ENCODE peak calls at places on chromosomes 5 and 9, in eight cellular contexts. One of them, this sample, is unnamed.

GRCh38 chr9:34869390-34869789 is 88.7 kb upstream of the PHF24 start:
- DNase-seq in PC-3: peak; percentile 34
- DNase-seq in psoas muscle: no peak
- DNase-seq in lower lobe of right lung: no peak
- DNase-seq in H9: no peak
- DNase-seq in breast epithelium: no peak
- DNase-seq in stomach: no peak
- DNase-seq in AG04450: no peak
- DNase-seq in this sample: no peak

GRCh38 chr9:91824591-91825339 is 125.3 kb downstream of the ROR2 start:
- DNase-seq in stomach: no peak
- DNase-seq in psoas muscle: no peak
- DNase-seq in breast epithelium: no peak
- DNase-seq in lower lobe of right lung: no peak
- DNase-seq in AG04450: no peak
- DNase-seq in H9: no peak
- DNase-seq in PC-3: peak; percentile 4
- DNase-seq in this sample: peak; percentile 92

GRCh38 chr5:151660616-151661015 is 26.1 kb downstream of the SPARC start:
- DNase-seq in H9: no peak
- DNase-seq in psoas muscle: no peak
- DNase-seq in breast epithelium: no peak
- DNase-seq in stomach: no peak
- DNase-seq in lower lobe of right lung: no peak
- DNase-seq in PC-3: no peak
- DNase-seq in AG04450: no peak
- DNase-seq in this sample: no peak

GRCh38 chr5:989961-990530 is 18.6 kb upstream of the NKD2 start:
- DNase-seq in PC-3: peak; percentile 15
- DNase-seq in H9: peak; percentile 70
- DNase-seq in stomach: peak; percentile 36
- DNase-seq in breast epithelium: no peak
- DNase-seq in AG04450: no peak
- DNase-seq in lower lobe of right lung: peak; percentile 68
- DNase-seq in psoas muscle: peak; percentile 85
- DNase-seq in this sample: peak; percentile 70

GRCh38 chr5:112419050-112419595 is at the start of gene EPB41L4A:
- DNase-seq in PC-3: no peak
- DNase-seq in breast epithelium: peak; percentile 51
- DNase-seq in psoas muscle: no peak
- DNase-seq in H9: no peak
- DNase-seq in stomach: peak; percentile 29
- DNase-seq in AG04450: no peak
- DNase-seq in lower lobe of right lung: peak; percentile 43
- DNase-seq in this sample: peak; percentile 85

GRCh38 chr9:95465115-95465514 is 51.7 kb downstream of the PTCH1 start:
- DNase-seq in AG04450: no peak
- DNase-seq in psoas muscle: no peak
- DNase-seq in breast epithelium: no peak
- DNase-seq in PC-3: no peak
- DNase-seq in lower lobe of right lung: no peak
- DNase-seq in H9: no peak
- DNase-seq in stomach: no peak
- DNase-seq in this sample: no peak

GRCh38 chr5:84085387-84086041 is 299.2 kb downstream of the EDIL3 start:
- DNase-seq in psoas muscle: no peak
- DNase-seq in lower lobe of right lung: no peak
- DNase-seq in PC-3: no peak
- DNase-seq in breast epithelium: no peak
- DNase-seq in H9: no peak
- DNase-seq in AG04450: no peak
- DNase-seq in stomach: no peak
- DNase-seq in this sample: no peak

GRCh38 chr9:92561374-92562329 is 25.9 kb upstream of the ECM2 start:
- DNase-seq in psoas muscle: no peak
- DNase-seq in PC-3: peak; percentile 69
- DNase-seq in breast epithelium: no peak
- DNase-seq in AG04450: peak; percentile 32
- DNase-seq in lower lobe of right lung: no peak
- DNase-seq in stomach: no peak
- DNase-seq in H9: no peak
- DNase-seq in this sample: no peak

GRCh38 chr9:570187-570586 is 271.3 kb upstream of the DMRT1 start:
- DNase-seq in PC-3: no peak
- DNase-seq in AG04450: no peak
- DNase-seq in psoas muscle: no peak
- DNase-seq in H9: no peak
- DNase-seq in stomach: no peak
- DNase-seq in lower lobe of right lung: no peak
- DNase-seq in breast epithelium: no peak
- DNase-seq in this sample: no peak

GRCh38 chr9:87340391-87340790 is 157.3 kb upstream of the DAPK1 start:
- DNase-seq in AG04450: no peak
- DNase-seq in stomach: no peak
- DNase-seq in breast epithelium: no peak
- DNase-seq in psoas muscle: no peak
- DNase-seq in H9: no peak
- DNase-seq in lower lobe of right lung: no peak
- DNase-seq in PC-3: no peak
- DNase-seq in this sample: no peak

GRCh38 chr5:77319140-77319539 is 108.7 kb downstream of the PDE8B start:
- DNase-seq in AG04450: no peak
- DNase-seq in lower lobe of right lung: no peak
- DNase-seq in PC-3: no peak
- DNase-seq in breast epithelium: no peak
- DNase-seq in H9: no peak
- DNase-seq in psoas muscle: no peak
- DNase-seq in stomach: no peak
- DNase-seq in this sample: no peak

GRCh38 chr9:35795701-35796100 is 4.3 kb downstream of the NPR2 start:
- DNase-seq in H9: no peak
- DNase-seq in psoas muscle: no peak
- DNase-seq in lower lobe of right lung: no peak
- DNase-seq in stomach: no peak
- DNase-seq in breast epithelium: no peak
- DNase-seq in PC-3: peak; percentile 67
- DNase-seq in AG04450: no peak
- DNase-seq in this sample: no peak

GRCh38 chr5:132265336-132266030 is 8.0 kb downstream of the PDLIM4 start:
- DNase-seq in psoas muscle: peak; percentile 63
- DNase-seq in AG04450: peak; percentile 81
- DNase-seq in PC-3: peak; percentile 92
- DNase-seq in H9: peak; percentile 28
- DNase-seq in stomach: no peak
- DNase-seq in breast epithelium: no peak
- DNase-seq in lower lobe of right lung: no peak
- DNase-seq in this sample: peak; percentile 52

GRCh38 chr9:121771851-121772599 is 120.6 kb downstream of the DAB2IP start:
- DNase-seq in H9: no peak
- DNase-seq in PC-3: no peak
- DNase-seq in psoas muscle: no peak
- DNase-seq in lower lobe of right lung: peak; percentile 37
- DNase-seq in stomach: no peak
- DNase-seq in AG04450: no peak
- DNase-seq in breast epithelium: peak; percentile 34
- DNase-seq in this sample: no peak

GRCh38 chr5:38208782-38209378 is 49.5 kb upstream of the EGFLAM start:
- DNase-seq in psoas muscle: no peak
- DNase-seq in AG04450: peak; percentile 3
- DNase-seq in H9: peak; percentile 58
- DNase-seq in stomach: no peak
- DNase-seq in breast epithelium: no peak
- DNase-seq in PC-3: peak; percentile 74
- DNase-seq in lower lobe of right lung: no peak
- DNase-seq in this sample: no peak

GRCh38 chr5:135954899-135955298 is at the start of gene LECT2:
- DNase-seq in PC-3: no peak
- DNase-seq in AG04450: no peak
- DNase-seq in breast epithelium: no peak
- DNase-seq in stomach: no peak
- DNase-seq in lower lobe of right lung: no peak
- DNase-seq in H9: no peak
- DNase-seq in psoas muscle: no peak
- DNase-seq in this sample: no peak

GRCh38 chr5:142014911-142015584 is 2.2 kb upstream of the GNPDA1 start:
- DNase-seq in psoas muscle: no peak
- DNase-seq in AG04450: no peak
- DNase-seq in breast epithelium: no peak
- DNase-seq in H9: no peak
- DNase-seq in lower lobe of right lung: no peak
- DNase-seq in PC-3: peak; percentile 92
- DNase-seq in stomach: no peak
- DNase-seq in this sample: peak; percentile 30

GRCh38 chr5:65556718-65557117 is 6.2 kb downstream of the CENPK start:
- DNase-seq in stomach: no peak
- DNase-seq in breast epithelium: no peak
- DNase-seq in psoas muscle: no peak
- DNase-seq in H9: no peak
- DNase-seq in AG04450: no peak
- DNase-seq in PC-3: no peak
- DNase-seq in lower lobe of right lung: no peak
- DNase-seq in this sample: no peak

GRCh38 chr5:42454216-42454995 is 31.2 kb downstream of the GHR start:
- DNase-seq in PC-3: peak; percentile 75
- DNase-seq in breast epithelium: no peak
- DNase-seq in H9: no peak
- DNase-seq in lower lobe of right lung: no peak
- DNase-seq in AG04450: no peak
- DNase-seq in psoas muscle: no peak
- DNase-seq in stomach: no peak
- DNase-seq in this sample: no peak

GRCh38 chr9:134243778-134244467 is 79.6 kb upstream of the RNU6ATAC start:
- DNase-seq in AG04450: peak; percentile 21
- DNase-seq in PC-3: no peak
- DNase-seq in H9: no peak
- DNase-seq in psoas muscle: no peak
- DNase-seq in lower lobe of right lung: peak; percentile 74
- DNase-seq in stomach: peak; percentile 47
- DNase-seq in breast epithelium: no peak
- DNase-seq in this sample: no peak
- TF ChIP-seq CTCF in AG04450: no peak
- TF ChIP-seq CTCF in PC-3: no peak
- TF ChIP-seq CTCF in H9: no peak
- TF ChIP-seq CTCF in psoas muscle: no peak
- TF ChIP-seq CTCF in lower lobe of right lung: no peak
- TF ChIP-seq CTCF in stomach: no peak
- TF ChIP-seq CTCF in breast epithelium: no peak
- TF ChIP-seq CTCF in this sample: no peak

GRCh38 chr9:32590476-32590875 is 17.5 kb upstream of the NDUFB6 start:
- DNase-seq in breast epithelium: no peak
- DNase-seq in PC-3: no peak
- DNase-seq in psoas muscle: no peak
- DNase-seq in stomach: no peak
- DNase-seq in AG04450: no peak
- DNase-seq in H9: no peak
- DNase-seq in lower lobe of right lung: no peak
- DNase-seq in this sample: no peak
- TF ChIP-seq CTCF in breast epithelium: no peak
- TF ChIP-seq CTCF in PC-3: no peak
- TF ChIP-seq CTCF in psoas muscle: no peak
- TF ChIP-seq CTCF in stomach: no peak
- TF ChIP-seq CTCF in AG04450: no peak
- TF ChIP-seq CTCF in H9: no peak
- TF ChIP-seq CTCF in lower lobe of right lung: no peak
- TF ChIP-seq CTCF in this sample: no peak

GRCh38 chr9:137683307-137683864 is 64.6 kb downstream of the EHMT1 start:
- DNase-seq in AG04450: no peak
- DNase-seq in lower lobe of right lung: no peak
- DNase-seq in H9: no peak
- DNase-seq in breast epithelium: no peak
- DNase-seq in psoas muscle: no peak
- DNase-seq in stomach: no peak
- DNase-seq in PC-3: no peak
- DNase-seq in this sample: no peak

GRCh38 chr9:137688261-137688660 is 69.5 kb downstream of the EHMT1 start:
- DNase-seq in psoas muscle: no peak
- DNase-seq in stomach: no peak
- DNase-seq in PC-3: no peak
- DNase-seq in breast epithelium: no peak
- DNase-seq in AG04450: no peak
- DNase-seq in lower lobe of right lung: no peak
- DNase-seq in H9: no peak
- DNase-seq in this sample: no peak

GRCh38 chr9:137682431-137682991 is 63.7 kb downstream of the EHMT1 start:
- DNase-seq in H9: no peak
- DNase-seq in lower lobe of right lung: no peak
- DNase-seq in AG04450: no peak
- DNase-seq in breast epithelium: no peak
- DNase-seq in stomach: no peak
- DNase-seq in psoas muscle: no peak
- DNase-seq in PC-3: no peak
- DNase-seq in this sample: no peak

GRCh38 chr9:137685886-137686420 is 67.1 kb downstream of the EHMT1 start:
- DNase-seq in PC-3: no peak
- DNase-seq in H9: no peak
- DNase-seq in psoas muscle: no peak
- DNase-seq in breast epithelium: no peak
- DNase-seq in stomach: no peak
- DNase-seq in AG04450: no peak
- DNase-seq in lower lobe of right lung: no peak
- DNase-seq in this sample: no peak

DNA sequence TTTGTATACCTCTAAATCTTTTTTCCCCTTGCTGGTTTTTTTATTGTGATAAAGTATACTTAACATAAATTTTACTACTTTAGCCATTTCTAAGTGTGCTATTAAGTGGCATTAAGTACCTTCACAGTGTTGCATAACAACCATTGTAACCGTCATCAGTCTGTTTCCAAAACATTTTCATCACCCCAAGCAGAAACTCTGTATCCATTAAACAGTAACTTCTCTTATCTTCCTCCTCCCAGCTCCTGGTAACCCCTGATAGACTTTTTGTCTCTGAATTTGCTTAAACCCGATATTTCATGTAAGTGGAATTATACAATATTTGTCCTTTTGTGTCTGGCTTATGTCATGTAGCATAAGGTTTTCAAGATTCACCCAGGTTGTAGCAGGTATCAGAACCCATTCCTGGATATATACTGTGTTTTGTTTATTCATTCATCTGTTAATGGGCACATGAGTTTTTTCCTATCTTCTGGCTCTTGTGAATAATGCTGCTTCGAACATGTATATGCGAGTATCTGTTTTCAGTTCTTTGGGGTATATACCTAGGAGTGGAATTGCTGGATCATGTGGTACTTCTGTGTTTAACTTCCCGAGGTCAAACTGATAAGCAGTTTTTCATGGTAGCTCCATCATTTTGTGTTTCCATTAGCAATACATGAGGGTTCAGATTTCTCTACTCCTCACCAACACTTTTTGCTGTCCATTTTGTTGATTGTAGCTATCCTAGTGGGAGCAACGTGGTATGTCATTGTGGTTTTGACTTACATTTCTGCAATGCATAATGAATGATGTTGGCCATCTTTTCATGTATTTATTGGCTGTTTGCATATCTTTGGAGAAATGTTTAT is 66.5 kb downstream of the EHMT1 start:
- DNase-seq in psoas muscle: no peak
- DNase-seq in AG04450: peak; percentile 49
- DNase-seq in H9: no peak
- DNase-seq in breast epithelium: no peak
- DNase-seq in stomach: no peak
- DNase-seq in lower lobe of right lung: no peak
- DNase-seq in PC-3: peak; percentile 21
- DNase-seq in this sample: no peak
- TF ChIP-seq CTCF in psoas muscle: no peak
- TF ChIP-seq CTCF in AG04450: peak; percentile 26
- TF ChIP-seq CTCF in H9: no peak
- TF ChIP-seq CTCF in breast epithelium: no peak
- TF ChIP-seq CTCF in stomach: no peak
- TF ChIP-seq CTCF in lower lobe of right lung: no peak
- TF ChIP-seq CTCF in PC-3: no peak
- TF ChIP-seq CTCF in this sample: no peak

GRCh38 chr5:36875789-36876388 is 680 bp upstream of the NIPBL start:
- DNase-seq in PC-3: peak; percentile 81
- DNase-seq in breast epithelium: peak; percentile 63
- DNase-seq in lower lobe of right lung: peak; percentile 90
- DNase-seq in H9: peak; percentile 60
- DNase-seq in stomach: peak; percentile 82
- DNase-seq in AG04450: peak; percentile 29
- DNase-seq in psoas muscle: peak; percentile 89
- DNase-seq in this sample: peak; percentile 94
- TF ChIP-seq CTCF in PC-3: peak; percentile 60
- TF ChIP-seq CTCF in breast epithelium: no peak
- TF ChIP-seq CTCF in lower lobe of right lung: peak; percentile 60
- TF ChIP-seq CTCF in H9: peak; percentile 52
- TF ChIP-seq CTCF in stomach: peak; percentile 36
- TF ChIP-seq CTCF in AG04450: peak; percentile 71
- TF ChIP-seq CTCF in psoas muscle: peak; percentile 53
- TF ChIP-seq CTCF in this sample: no peak

This sample was measured in lower leg skin.